ENCODE peak calls at places on chromosomes 4 and X, in seven cellular contexts. One of them, this sample, is unnamed.
A peak's percentile ranks its signal among the peaks of the same experiment; 100 is the strongest.

GRCh38 chrX:84441143-84441542 is 61.1 kb downstream of the HDX start:
- DNase-seq in astrocyte: peak; percentile 49
- DNase-seq in colonic mucosa: no peak
- DNase-seq in brain microvascular endothelial cell: no peak
- DNase-seq in fibroblast of lung: peak; percentile 53
- DNase-seq in hepatocyte: no peak
- DNase-seq in IMR-90: peak; percentile 72
- DNase-seq in this sample: no peak

GRCh38 chr4:130563185-130563890 is 1467.4 kb downstream of the C4orf33 start:
- DNase-seq in hepatocyte: peak; percentile 77
- DNase-seq in astrocyte: peak; percentile 49
- DNase-seq in fibroblast of lung: peak; percentile 66
- DNase-seq in IMR-90: peak; percentile 72
- DNase-seq in colonic mucosa: peak; percentile 16
- DNase-seq in brain microvascular endothelial cell: peak; percentile 70
- DNase-seq in this sample: peak; percentile 23

GRCh38 chr4:114281561-114281960 is 302.1 kb upstream of the ARSJ start:
- DNase-seq in IMR-90: peak; percentile 91
- DNase-seq in hepatocyte: no peak
- DNase-seq in brain microvascular endothelial cell: peak; percentile 73
- DNase-seq in colonic mucosa: no peak
- DNase-seq in fibroblast of lung: peak; percentile 97
- DNase-seq in astrocyte: peak; percentile 96
- DNase-seq in this sample: no peak

GRCh38 chrX:130296743-130297142 is 28.0 kb upstream of the ZNF280C start:
- DNase-seq in astrocyte: no peak
- DNase-seq in brain microvascular endothelial cell: no peak
- DNase-seq in colonic mucosa: no peak
- DNase-seq in fibroblast of lung: no peak
- DNase-seq in hepatocyte: no peak
- DNase-seq in IMR-90: peak; percentile 6
- DNase-seq in this sample: no peak

GRCh38 chr4:74543247-74543670 is 98.3 kb downstream of the AREG start:
- DNase-seq in IMR-90: no peak
- DNase-seq in colonic mucosa: peak; percentile 35
- DNase-seq in brain microvascular endothelial cell: no peak
- DNase-seq in fibroblast of lung: peak; percentile 48
- DNase-seq in hepatocyte: peak; percentile 56
- DNase-seq in astrocyte: peak; percentile 43
- DNase-seq in this sample: no peak

GRCh38 chrX:153340111-153340510 is 6.2 kb downstream of the ZNF275 start:
- DNase-seq in astrocyte: no peak
- DNase-seq in hepatocyte: no peak
- DNase-seq in IMR-90: no peak
- DNase-seq in colonic mucosa: no peak
- DNase-seq in brain microvascular endothelial cell: no peak
- DNase-seq in fibroblast of lung: no peak
- DNase-seq in this sample: no peak

GRCh38 chrX:32708542-32708941 is 502.8 kb downstream of the DMD start:
- DNase-seq in hepatocyte: no peak
- DNase-seq in brain microvascular endothelial cell: no peak
- DNase-seq in IMR-90: no peak
- DNase-seq in fibroblast of lung: no peak
- DNase-seq in astrocyte: no peak
- DNase-seq in colonic mucosa: no peak
- DNase-seq in this sample: no peak

GRCh38 chrX:16826207-16826606 is 39.9 kb downstream of the TXLNG start:
- DNase-seq in fibroblast of lung: peak; percentile 60
- DNase-seq in astrocyte: peak; percentile 49
- DNase-seq in brain microvascular endothelial cell: no peak
- DNase-seq in colonic mucosa: no peak
- DNase-seq in IMR-90: peak; percentile 74
- DNase-seq in hepatocyte: peak; percentile 66
- DNase-seq in this sample: no peak

GRCh38 chrX:150088766-150089518 is 150.7 kb upstream of the EOLA2 start:
- DNase-seq in hepatocyte: no peak
- DNase-seq in colonic mucosa: no peak
- DNase-seq in brain microvascular endothelial cell: no peak
- DNase-seq in astrocyte: no peak
- DNase-seq in IMR-90: no peak
- DNase-seq in fibroblast of lung: no peak
- DNase-seq in this sample: no peak

GRCh38 chr4:176794151-176794550 is 1.4 kb upstream of the VEGFC start:
- DNase-seq in hepatocyte: no peak
- DNase-seq in fibroblast of lung: peak; percentile 97
- DNase-seq in astrocyte: peak; percentile 96
- DNase-seq in IMR-90: peak; percentile 98
- DNase-seq in brain microvascular endothelial cell: peak; percentile 89
- DNase-seq in colonic mucosa: no peak
- DNase-seq in this sample: no peak

GRCh38 chr4:72568959-72569718 is at the start of gene ADAMTS3:
- DNase-seq in brain microvascular endothelial cell: no peak
- DNase-seq in IMR-90: peak; percentile 33
- DNase-seq in colonic mucosa: peak; percentile 28
- DNase-seq in fibroblast of lung: peak; percentile 80
- DNase-seq in astrocyte: peak; percentile 65
- DNase-seq in hepatocyte: peak; percentile 85
- DNase-seq in this sample: peak; percentile 80

GRCh38 chr4:177079327-177079726 is 230.3 kb upstream of the NEIL3 start:
- DNase-seq in hepatocyte: no peak
- DNase-seq in fibroblast of lung: no peak
- DNase-seq in IMR-90: no peak
- DNase-seq in colonic mucosa: no peak
- DNase-seq in brain microvascular endothelial cell: no peak
- DNase-seq in astrocyte: no peak
- DNase-seq in this sample: no peak

GRCh38 chrX:47707031-47707780 is 48.2 kb upstream of the UXT start:
- DNase-seq in IMR-90: no peak
- DNase-seq in hepatocyte: no peak
- DNase-seq in fibroblast of lung: no peak
- DNase-seq in colonic mucosa: no peak
- DNase-seq in astrocyte: no peak
- DNase-seq in brain microvascular endothelial cell: peak; percentile 5
- DNase-seq in this sample: no peak

GRCh38 chrX:69216446-69216845 is 51.2 kb upstream of the PJA1 start:
- DNase-seq in hepatocyte: no peak
- DNase-seq in brain microvascular endothelial cell: no peak
- DNase-seq in astrocyte: no peak
- DNase-seq in colonic mucosa: no peak
- DNase-seq in fibroblast of lung: no peak
- DNase-seq in IMR-90: no peak
- DNase-seq in this sample: peak; percentile 24

GRCh38 chrX:80667967-80668366 is 141.7 kb downstream of the BRWD3 start:
- DNase-seq in fibroblast of lung: no peak
- DNase-seq in hepatocyte: no peak
- DNase-seq in IMR-90: no peak
- DNase-seq in brain microvascular endothelial cell: no peak
- DNase-seq in colonic mucosa: no peak
- DNase-seq in astrocyte: no peak
- DNase-seq in this sample: no peak

GRCh38 chrX:127873637-127874036 is 178.6 kb downstream of the ACTRT1 start:
- DNase-seq in fibroblast of lung: no peak
- DNase-seq in IMR-90: no peak
- DNase-seq in hepatocyte: no peak
- DNase-seq in colonic mucosa: no peak
- DNase-seq in brain microvascular endothelial cell: no peak
- DNase-seq in astrocyte: no peak
- DNase-seq in this sample: no peak

GRCh38 chr4:20416800-20417199 is 165.1 kb downstream of the SLIT2 start:
- DNase-seq in fibroblast of lung: no peak
- DNase-seq in IMR-90: no peak
- DNase-seq in astrocyte: no peak
- DNase-seq in hepatocyte: no peak
- DNase-seq in brain microvascular endothelial cell: no peak
- DNase-seq in colonic mucosa: no peak
- DNase-seq in this sample: no peak

GRCh38 chrX:71586929-71587328 is 8.7 kb downstream of the GCNA start:
- DNase-seq in IMR-90: no peak
- DNase-seq in hepatocyte: peak; percentile 32
- DNase-seq in fibroblast of lung: no peak
- DNase-seq in brain microvascular endothelial cell: no peak
- DNase-seq in colonic mucosa: no peak
- DNase-seq in astrocyte: no peak
- DNase-seq in this sample: no peak

GRCh38 chr4:76363556-76364290 is 57.2 kb downstream of the STBD1 start:
- DNase-seq in hepatocyte: no peak
- DNase-seq in fibroblast of lung: peak; percentile 58
- DNase-seq in astrocyte: peak; percentile 39
- DNase-seq in IMR-90: peak; percentile 41
- DNase-seq in colonic mucosa: no peak
- DNase-seq in brain microvascular endothelial cell: peak; percentile 26
- DNase-seq in this sample: no peak

GRCh38 chr4:3729188-3729884 is 36.8 kb upstream of the ADRA2C start:
- DNase-seq in hepatocyte: no peak
- DNase-seq in brain microvascular endothelial cell: no peak
- DNase-seq in colonic mucosa: no peak
- DNase-seq in IMR-90: peak; percentile 61
- DNase-seq in fibroblast of lung: peak; percentile 17
- DNase-seq in astrocyte: peak; percentile 2
- DNase-seq in this sample: no peak

GRCh38 chrX:150935466-150935865 is 37.0 kb upstream of the CD99L2 start:
- DNase-seq in fibroblast of lung: peak; percentile 70
- DNase-seq in IMR-90: peak; percentile 41
- DNase-seq in hepatocyte: no peak
- DNase-seq in astrocyte: peak; percentile 62
- DNase-seq in colonic mucosa: no peak
- DNase-seq in brain microvascular endothelial cell: no peak
- DNase-seq in this sample: no peak

GRCh38 chr4:138204507-138204906 is 37.6 kb downstream of the SLC7A11 start:
- DNase-seq in fibroblast of lung: no peak
- DNase-seq in brain microvascular endothelial cell: no peak
- DNase-seq in hepatocyte: peak; percentile 13
- DNase-seq in astrocyte: no peak
- DNase-seq in colonic mucosa: no peak
- DNase-seq in IMR-90: no peak
- DNase-seq in this sample: no peak

GRCh38 chrX:139831689-139832456 is 101.0 kb downstream of the ATP11C start:
- DNase-seq in hepatocyte: peak; percentile 17
- DNase-seq in brain microvascular endothelial cell: peak; percentile 24
- DNase-seq in colonic mucosa: peak; percentile 38
- DNase-seq in astrocyte: peak; percentile 56
- DNase-seq in IMR-90: peak; percentile 70
- DNase-seq in fibroblast of lung: peak; percentile 59
- DNase-seq in this sample: no peak

GRCh38 chr4:143202824-143203223 is 18.1 kb downstream of the USP38 start:
- DNase-seq in brain microvascular endothelial cell: no peak
- DNase-seq in IMR-90: no peak
- DNase-seq in astrocyte: no peak
- DNase-seq in hepatocyte: no peak
- DNase-seq in fibroblast of lung: no peak
- DNase-seq in colonic mucosa: no peak
- DNase-seq in this sample: no peak

GRCh38 chrX:69029696-69030245 is 135.5 kb downstream of the PJA1 start:
- DNase-seq in colonic mucosa: no peak
- DNase-seq in fibroblast of lung: no peak
- DNase-seq in hepatocyte: no peak
- DNase-seq in astrocyte: no peak
- DNase-seq in IMR-90: no peak
- DNase-seq in brain microvascular endothelial cell: no peak
- DNase-seq in this sample: no peak

GRCh38 chrX:8849462-8849861 is 48.3 kb upstream of the FAM9A start:
- DNase-seq in colonic mucosa: no peak
- DNase-seq in brain microvascular endothelial cell: no peak
- DNase-seq in IMR-90: peak; percentile 26
- DNase-seq in astrocyte: no peak
- DNase-seq in fibroblast of lung: no peak
- DNase-seq in hepatocyte: no peak
- DNase-seq in this sample: no peak

GRCh38 chrX:107507744-107508117 is 58.3 kb downstream of the FRMPD3 start:
- DNase-seq in hepatocyte: no peak
- DNase-seq in colonic mucosa: no peak
- DNase-seq in IMR-90: no peak
- DNase-seq in fibroblast of lung: no peak
- DNase-seq in astrocyte: no peak
- DNase-seq in brain microvascular endothelial cell: no peak
- DNase-seq in this sample: no peak
- H3K27me3 ChIP-seq in hepatocyte: peaks cover 26% of the 10 kb centered on the region
- H3K27me3 ChIP-seq in colonic mucosa: no peaks in the 10 kb centered on the region
- H3K27me3 ChIP-seq in IMR-90: peaks cover 61% of the 10 kb centered on the region
- H3K27me3 ChIP-seq in fibroblast of lung: peaks cover 25% of the 10 kb centered on the region
- H3K27me3 ChIP-seq in astrocyte: peaks cover 16% of the 10 kb centered on the region
- H3K27me3 ChIP-seq in brain microvascular endothelial cell: peaks cover 6% of the 10 kb centered on the region
- H3K27me3 ChIP-seq in this sample: no peaks in the 10 kb centered on the region

GRCh38 chr4:8838911-8839431 is 32.7 kb downstream of the HMX1 start:
- DNase-seq in fibroblast of lung: no peak
- DNase-seq in IMR-90: no peak
- DNase-seq in hepatocyte: no peak
- DNase-seq in brain microvascular endothelial cell: no peak
- DNase-seq in astrocyte: no peak
- DNase-seq in colonic mucosa: no peak
- DNase-seq in this sample: no peak
- TF ChIP-seq CTCF in fibroblast of lung: no peak
- TF ChIP-seq CTCF in IMR-90: no peak
- TF ChIP-seq CTCF in hepatocyte: no peak
- TF ChIP-seq CTCF in brain microvascular endothelial cell: no peak
- TF ChIP-seq CTCF in astrocyte: no peak
- TF ChIP-seq CTCF in colonic mucosa: no peak
- TF ChIP-seq CTCF in this sample: no peak

GRCh38 chr4:84498203-84499026 is 677 bp downstream of the NKX6-1 start:
- DNase-seq in IMR-90: peak; percentile 7
- DNase-seq in fibroblast of lung: peak; percentile 30
- DNase-seq in brain microvascular endothelial cell: no peak
- DNase-seq in astrocyte: peak; percentile 13
- DNase-seq in hepatocyte: peak; percentile 34
- DNase-seq in colonic mucosa: no peak
- DNase-seq in this sample: peak; percentile 56

GRCh38 chr4:84500386-84501196 is 1.5 kb upstream of the NKX6-1 start:
- DNase-seq in astrocyte: no peak
- DNase-seq in fibroblast of lung: no peak
- DNase-seq in IMR-90: no peak
- DNase-seq in colonic mucosa: no peak
- DNase-seq in hepatocyte: no peak
- DNase-seq in brain microvascular endothelial cell: no peak
- DNase-seq in this sample: no peak

GRCh38 chr4:84501197-84501492 is 2.1 kb upstream of the NKX6-1 start:
- DNase-seq in fibroblast of lung: no peak
- DNase-seq in IMR-90: no peak
- DNase-seq in colonic mucosa: no peak
- DNase-seq in hepatocyte: no peak
- DNase-seq in brain microvascular endothelial cell: no peak
- DNase-seq in astrocyte: no peak
- DNase-seq in this sample: no peak

GRCh38 chr4:84497835-84498202 is 1.3 kb downstream of the NKX6-1 start:
- DNase-seq in fibroblast of lung: no peak
- DNase-seq in astrocyte: no peak
- DNase-seq in hepatocyte: no peak
- DNase-seq in brain microvascular endothelial cell: no peak
- DNase-seq in IMR-90: no peak
- DNase-seq in colonic mucosa: no peak
- DNase-seq in this sample: no peak

GRCh38 chr4:84499065-84499982 is at the start of gene NKX6-1:
- DNase-seq in colonic mucosa: peak; percentile 64
- DNase-seq in hepatocyte: peak; percentile 83
- DNase-seq in IMR-90: peak; percentile 53
- DNase-seq in astrocyte: peak; percentile 70
- DNase-seq in brain microvascular endothelial cell: peak; percentile 86
- DNase-seq in fibroblast of lung: peak; percentile 85
- DNase-seq in this sample: peak; percentile 58
- H3K27me3 ChIP-seq in colonic mucosa: peaks cover 97% of the 10 kb centered on the region
- H3K27me3 ChIP-seq in hepatocyte: peaks cover 98% of the 10 kb centered on the region
- H3K27me3 ChIP-seq in IMR-90: peaks cover 82% of the 10 kb centered on the region
- H3K27me3 ChIP-seq in astrocyte: peaks cover 72% of the 10 kb centered on the region
- H3K27me3 ChIP-seq in brain microvascular endothelial cell: peaks cover 37% of the 10 kb centered on the region
- H3K27me3 ChIP-seq in fibroblast of lung: peaks cover 63% of the 10 kb centered on the region
- H3K27me3 ChIP-seq in this sample: no peaks in the 10 kb centered on the region

GRCh38 chrX:110346681-110347080 is 12.0 kb upstream of the RTL9 start:
- DNase-seq in brain microvascular endothelial cell: peak; percentile 16
- DNase-seq in astrocyte: no peak
- DNase-seq in fibroblast of lung: peak; percentile 7
- DNase-seq in colonic mucosa: no peak
- DNase-seq in IMR-90: no peak
- DNase-seq in hepatocyte: no peak
- DNase-seq in this sample: peak; percentile 25
- TF ChIP-seq CTCF in brain microvascular endothelial cell: peak; percentile 36
- TF ChIP-seq CTCF in astrocyte: no peak
- TF ChIP-seq CTCF in fibroblast of lung: no peak
- TF ChIP-seq CTCF in colonic mucosa: no peak
- TF ChIP-seq CTCF in IMR-90: no peak
- TF ChIP-seq CTCF in hepatocyte: no peak
- TF ChIP-seq CTCF in this sample: no peak